ENCODE peak calls at places on chromosomes 2 and 18, in six cellular contexts. One of them, this sample, is unnamed.

GRCh38 chr18:23502516-23503037 is 734 bp upstream of the RMC1 start:
- DNase-seq in fibroblast of pulmonary artery: no peak
- DNase-seq in breast epithelium: no peak
- DNase-seq in transverse colon: peak; percentile 28
- DNase-seq in cardiac fibroblast: no peak
- DNase-seq in psoas muscle: no peak
- DNase-seq in this sample: no peak

GRCh38 chr2:15894459-15895144 is 45.7 kb upstream of the MYCN start:
- DNase-seq in fibroblast of pulmonary artery: no peak
- DNase-seq in breast epithelium: no peak
- DNase-seq in transverse colon: no peak
- DNase-seq in cardiac fibroblast: no peak
- DNase-seq in psoas muscle: no peak
- DNase-seq in this sample: no peak

GRCh38 chr18:51867767-51868166 is 472.2 kb upstream of the DCC start:
- DNase-seq in fibroblast of pulmonary artery: peak; percentile 50
- DNase-seq in breast epithelium: no peak
- DNase-seq in transverse colon: no peak
- DNase-seq in cardiac fibroblast: peak; percentile 26
- DNase-seq in psoas muscle: no peak
- DNase-seq in this sample: peak; percentile 0

GRCh38 chr2:555164-555922 is 121.9 kb downstream of the TMEM18 start:
- DNase-seq in fibroblast of pulmonary artery: no peak
- DNase-seq in breast epithelium: peak; percentile 53
- DNase-seq in transverse colon: no peak
- DNase-seq in cardiac fibroblast: no peak
- DNase-seq in psoas muscle: no peak
- DNase-seq in this sample: no peak

GRCh38 chr2:128274218-128274617 is 44.5 kb downstream of the HS6ST1 start:
- DNase-seq in fibroblast of pulmonary artery: no peak
- DNase-seq in breast epithelium: no peak
- DNase-seq in transverse colon: no peak
- DNase-seq in cardiac fibroblast: no peak
- DNase-seq in psoas muscle: no peak
- DNase-seq in this sample: no peak

GRCh38 chr2:205613970-205614559 is 68.2 kb upstream of the NRP2 start:
- DNase-seq in fibroblast of pulmonary artery: no peak
- DNase-seq in breast epithelium: no peak
- DNase-seq in transverse colon: peak; percentile 11
- DNase-seq in cardiac fibroblast: no peak
- DNase-seq in psoas muscle: no peak
- DNase-seq in this sample: no peak

GRCh38 chr2:142867161-142867560 is 10.3 kb upstream of the KYNU start:
- DNase-seq in fibroblast of pulmonary artery: peak; percentile 3
- DNase-seq in breast epithelium: no peak
- DNase-seq in transverse colon: no peak
- DNase-seq in cardiac fibroblast: no peak
- DNase-seq in psoas muscle: no peak
- DNase-seq in this sample: no peak

GRCh38 chr2:149564983-149565382 is 22.6 kb downstream of the MMADHC start:
- DNase-seq in fibroblast of pulmonary artery: no peak
- DNase-seq in breast epithelium: no peak
- DNase-seq in transverse colon: no peak
- DNase-seq in cardiac fibroblast: no peak
- DNase-seq in psoas muscle: no peak
- DNase-seq in this sample: no peak

GRCh38 chr2:24570225-24570624 is 79.2 kb downstream of the NCOA1 start:
- DNase-seq in fibroblast of pulmonary artery: no peak
- DNase-seq in breast epithelium: no peak
- DNase-seq in transverse colon: no peak
- DNase-seq in cardiac fibroblast: no peak
- DNase-seq in psoas muscle: no peak
- DNase-seq in this sample: no peak
- H3K4me3 ChIP-seq in fibroblast of pulmonary artery: no peak overlapping the region
- H3K4me3 ChIP-seq in breast epithelium: no peak overlapping the region
- H3K4me3 ChIP-seq in transverse colon: no peak overlapping the region
- H3K4me3 ChIP-seq in cardiac fibroblast: no peak overlapping the region
- H3K4me3 ChIP-seq in psoas muscle: no peak overlapping the region
- H3K4me3 ChIP-seq in this sample: no peak overlapping the region

GRCh38 chr2:180554330-180554729 is 426.1 kb upstream of the UBE2E3 start:
- DNase-seq in fibroblast of pulmonary artery: peak; percentile 38
- DNase-seq in breast epithelium: no peak
- DNase-seq in transverse colon: no peak
- DNase-seq in cardiac fibroblast: no peak
- DNase-seq in psoas muscle: no peak
- DNase-seq in this sample: no peak
- TF ChIP-seq CTCF in fibroblast of pulmonary artery: no peak
- TF ChIP-seq CTCF in breast epithelium: no peak
- TF ChIP-seq CTCF in transverse colon: no peak
- TF ChIP-seq CTCF in cardiac fibroblast: no peak
- TF ChIP-seq CTCF in psoas muscle: no peak
- TF ChIP-seq CTCF in this sample: no peak

GRCh38 chr2:135096665-135097446 is 44.8 kb downstream of the RAB3GAP1 start:
- DNase-seq in fibroblast of pulmonary artery: peak; percentile 39
- DNase-seq in breast epithelium: no peak
- DNase-seq in transverse colon: no peak
- DNase-seq in cardiac fibroblast: peak; percentile 18
- DNase-seq in psoas muscle: no peak
- DNase-seq in this sample: no peak
- H3K4me3 ChIP-seq in fibroblast of pulmonary artery: no peak overlapping the region
- H3K4me3 ChIP-seq in breast epithelium: no peak overlapping the region
- H3K4me3 ChIP-seq in transverse colon: no peak overlapping the region
- H3K4me3 ChIP-seq in cardiac fibroblast: no peak overlapping the region
- H3K4me3 ChIP-seq in psoas muscle: no peak overlapping the region
- H3K4me3 ChIP-seq in this sample: no peak overlapping the region

DNA sequence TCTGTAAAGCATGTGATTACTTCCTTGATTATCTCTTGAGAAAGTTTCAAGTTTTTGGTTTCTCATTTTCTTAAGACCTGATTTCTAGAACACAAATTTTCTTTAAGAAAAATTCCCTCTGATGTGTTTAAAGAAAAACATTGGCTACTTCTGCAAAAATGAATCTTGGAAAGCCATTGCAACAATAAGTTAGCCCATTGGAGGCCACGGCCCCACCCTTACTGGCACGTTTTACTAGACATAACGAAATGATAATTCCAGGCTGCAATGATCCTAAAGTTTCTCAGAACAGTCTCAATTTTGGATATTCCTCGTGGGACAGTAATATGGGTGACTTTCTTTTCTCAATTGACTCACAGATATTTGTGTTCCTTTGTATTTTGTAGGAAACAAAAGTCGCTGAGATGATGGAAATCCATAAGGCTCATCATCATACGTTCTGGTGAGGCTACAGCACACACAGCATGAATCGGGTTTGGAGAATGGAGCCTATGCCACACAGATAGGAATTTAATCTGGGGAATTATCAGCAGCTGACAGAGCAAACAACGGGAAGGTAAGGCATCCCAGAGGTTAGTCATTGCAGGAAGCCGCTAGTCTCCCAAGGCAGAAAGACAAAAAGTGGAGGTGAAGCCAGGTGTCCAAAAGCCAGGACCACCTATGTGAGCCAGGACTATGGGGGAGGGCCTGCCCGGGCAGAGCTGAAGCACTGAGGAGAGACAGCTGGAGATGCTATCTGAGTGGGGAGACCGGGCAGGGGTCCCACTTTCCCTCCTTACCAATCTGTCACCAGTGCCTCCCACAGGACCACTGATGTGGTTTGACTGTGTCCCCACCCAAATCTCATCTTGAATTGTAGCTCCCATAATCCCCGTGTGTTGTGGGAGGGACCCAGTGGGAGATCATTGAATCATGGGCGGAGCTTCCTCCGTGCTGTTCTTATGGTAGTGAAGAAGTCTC is 35.9 kb downstream of the SOWAHC start:
- DNase-seq in fibroblast of pulmonary artery: no peak
- DNase-seq in breast epithelium: no peak
- DNase-seq in transverse colon: no peak
- DNase-seq in cardiac fibroblast: no peak
- DNase-seq in psoas muscle: no peak
- DNase-seq in this sample: no peak
- TF ChIP-seq CTCF in fibroblast of pulmonary artery: no peak
- TF ChIP-seq CTCF in breast epithelium: no peak
- TF ChIP-seq CTCF in transverse colon: no peak
- TF ChIP-seq CTCF in cardiac fibroblast: no peak
- TF ChIP-seq CTCF in psoas muscle: no peak
- TF ChIP-seq CTCF in this sample: no peak

GRCh38 chr2:195296490-195296889 is 360.5 kb upstream of the SLC39A10 start:
- DNase-seq in fibroblast of pulmonary artery: no peak
- DNase-seq in breast epithelium: no peak
- DNase-seq in transverse colon: no peak
- DNase-seq in cardiac fibroblast: no peak
- DNase-seq in psoas muscle: no peak
- DNase-seq in this sample: no peak
- H3K4me3 ChIP-seq in fibroblast of pulmonary artery: no peak overlapping the region
- H3K4me3 ChIP-seq in breast epithelium: no peak overlapping the region
- H3K4me3 ChIP-seq in transverse colon: no peak overlapping the region
- H3K4me3 ChIP-seq in cardiac fibroblast: no peak overlapping the region
- H3K4me3 ChIP-seq in psoas muscle: no peak overlapping the region
- H3K4me3 ChIP-seq in this sample: no peak overlapping the region

GRCh38 chr2:98632351-98632750 is 24.0 kb downstream of the UNC50 start:
- DNase-seq in fibroblast of pulmonary artery: no peak
- DNase-seq in breast epithelium: no peak
- DNase-seq in transverse colon: no peak
- DNase-seq in cardiac fibroblast: no peak
- DNase-seq in psoas muscle: no peak
- DNase-seq in this sample: no peak

GRCh38 chr2:98637401-98638144 is 29.2 kb downstream of the UNC50 start:
- DNase-seq in fibroblast of pulmonary artery: no peak
- DNase-seq in breast epithelium: no peak
- DNase-seq in transverse colon: no peak
- DNase-seq in cardiac fibroblast: no peak
- DNase-seq in psoas muscle: no peak
- DNase-seq in this sample: no peak

DNA sequence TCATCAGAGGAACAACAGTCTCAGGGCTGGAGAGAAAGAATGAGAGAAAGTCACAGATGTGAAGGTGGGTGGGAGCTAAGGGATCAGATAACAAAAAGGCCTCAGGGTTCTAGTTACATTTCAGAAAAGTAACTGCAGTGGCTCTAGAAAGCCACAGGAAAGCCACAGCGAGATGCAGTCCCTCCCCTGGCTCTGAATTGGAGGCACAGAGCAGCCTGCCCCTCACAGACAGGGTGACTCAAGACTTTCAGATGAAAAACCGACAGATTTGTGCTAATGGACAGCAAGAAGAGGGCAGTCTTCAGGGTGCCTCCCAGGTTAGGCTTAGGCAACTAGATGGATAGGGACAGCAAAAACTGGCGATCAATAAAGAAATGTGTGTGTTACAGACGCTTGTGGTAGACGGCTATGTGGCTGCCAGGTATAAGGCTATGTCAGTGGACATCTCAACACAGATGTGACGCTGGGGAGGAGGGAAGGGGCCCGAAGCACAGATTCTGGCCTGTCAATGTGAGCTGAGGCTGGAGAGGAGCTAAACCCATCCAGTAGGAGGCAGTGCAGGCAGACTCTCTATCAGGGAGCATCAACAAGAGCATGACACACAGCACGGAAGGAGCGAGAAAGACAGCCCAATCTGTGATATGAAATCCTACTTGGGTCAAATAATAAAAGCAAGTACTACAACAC is 26.2 kb downstream of the UNC50 start:
- DNase-seq in fibroblast of pulmonary artery: no peak
- DNase-seq in breast epithelium: no peak
- DNase-seq in transverse colon: no peak
- DNase-seq in cardiac fibroblast: no peak
- DNase-seq in psoas muscle: no peak
- DNase-seq in this sample: no peak
- TF ChIP-seq CTCF in fibroblast of pulmonary artery: peak; percentile 31
- TF ChIP-seq CTCF in breast epithelium: no peak
- TF ChIP-seq CTCF in transverse colon: no peak
- TF ChIP-seq CTCF in cardiac fibroblast: peak; percentile 36
- TF ChIP-seq CTCF in psoas muscle: no peak
- TF ChIP-seq CTCF in this sample: peak; percentile 39

GRCh38 chr2:35185861-35186412 is 1169.6 kb upstream of the CRIM1 start:
- DNase-seq in fibroblast of pulmonary artery: no peak
- DNase-seq in breast epithelium: no peak
- DNase-seq in transverse colon: no peak
- DNase-seq in cardiac fibroblast: no peak
- DNase-seq in psoas muscle: no peak
- DNase-seq in this sample: no peak

DNA sequence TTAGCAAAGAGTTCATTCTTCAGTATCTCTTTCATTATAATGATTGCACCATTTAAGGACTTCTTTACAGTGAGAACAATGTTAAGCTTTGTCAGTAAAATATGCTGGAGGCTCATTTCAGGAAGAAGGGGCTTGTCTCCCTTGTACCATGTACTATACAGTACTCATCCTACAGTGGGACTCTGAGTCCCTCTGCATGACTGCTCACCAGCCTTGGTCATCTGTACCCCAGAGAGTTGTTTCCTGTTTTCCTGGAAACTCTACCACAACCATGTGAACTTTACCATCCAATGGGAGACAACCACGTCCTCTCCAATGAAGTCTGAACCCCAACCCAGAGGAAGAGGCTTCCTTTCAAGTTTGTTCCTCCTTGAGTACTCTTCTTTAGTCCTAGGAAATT is 1171.1 kb upstream of the CRIM1 start:
- DNase-seq in fibroblast of pulmonary artery: no peak
- DNase-seq in breast epithelium: no peak
- DNase-seq in transverse colon: no peak
- DNase-seq in cardiac fibroblast: no peak
- DNase-seq in psoas muscle: no peak
- DNase-seq in this sample: no peak
- H3K4me3 ChIP-seq in fibroblast of pulmonary artery: no peak overlapping the region
- H3K4me3 ChIP-seq in breast epithelium: no peak overlapping the region
- H3K4me3 ChIP-seq in transverse colon: no peak overlapping the region
- H3K4me3 ChIP-seq in cardiac fibroblast: no peak overlapping the region
- H3K4me3 ChIP-seq in psoas muscle: no peak overlapping the region
- H3K4me3 ChIP-seq in this sample: no peak overlapping the region

GRCh38 chr18:38867680-38868079 is 1302.1 kb upstream of the CELF4 start:
- DNase-seq in fibroblast of pulmonary artery: no peak
- DNase-seq in breast epithelium: no peak
- DNase-seq in transverse colon: no peak
- DNase-seq in cardiac fibroblast: no peak
- DNase-seq in psoas muscle: no peak
- DNase-seq in this sample: no peak
- TF ChIP-seq CTCF in fibroblast of pulmonary artery: no peak
- TF ChIP-seq CTCF in breast epithelium: no peak
- TF ChIP-seq CTCF in transverse colon: no peak
- TF ChIP-seq CTCF in cardiac fibroblast: no peak
- TF ChIP-seq CTCF in psoas muscle: no peak
- TF ChIP-seq CTCF in this sample: peak; percentile 3

This sample was measured in retinal pigment epithelial cell.